ENCODE peak calls at places on chromosomes 3 and 15, in seven cellular contexts. T, D, W, P, Q, C and L are unnamed samples.

GRCh38 chr3:175980731-175981130 is 1121.6 kb downstream of the NAALADL2 start:
- DNase-seq in W (no peak), T (no peak), C (no peak), Q (no peak), P (no peak), D (no peak), L (no peak)

GRCh38 chr15:44381223-44381622 is 46.2 kb upstream of the CTDSPL2 start:
- DNase-seq in W (no peak), D (no peak), P (no peak), Q (no peak), C (no peak), T (no peak), L (no peak)

GRCh38 chr15:87287156-87287555 is 969.4 kb downstream of the NTRK3 start:
- DNase-seq in W (no peak), D (no peak), C (peak; percentile 3), Q (no peak), T (no peak), P (no peak), L (no peak)

GRCh38 chr3:71389191-71389590 is 194.3 kb downstream of the FOXP1 start:
- DNase-seq in D (no peak), P (no peak), W (no peak), Q (no peak), C (no peak), T (no peak), L (no peak)

GRCh38 chr3:13113346-13114335 is 40.4 kb upstream of the IQSEC1 start:
- DNase-seq in D (no peak), C (no peak), W (no peak), T (no peak), P (no peak), Q (no peak), L (no peak)

GRCh38 chr15:63492541-63493077 is 11.8 kb upstream of the USP3 start:
- DNase-seq in P (no peak), W (no peak), T (no peak), C (no peak), Q (no peak), D (no peak), L (no peak)

GRCh38 chr3:186589856-186590579 is 19.5 kb downstream of the DNAJB11 start:
- DNase-seq in W (no peak), P (no peak), T (no peak), C (no peak), Q (no peak), D (no peak), L (no peak)

GRCh38 chr3:128094295-128095151 is 29.1 kb downstream of the RUVBL1 start:
- DNase-seq in P (peak; percentile 59), Q (peak; percentile 73), C (no peak), D (no peak), T (no peak), W (no peak), L (no peak)

GRCh38 chr15:31489801-31490646 is 163.4 kb downstream of the KLF13 start:
- DNase-seq in P (peak; percentile 13), Q (peak; percentile 64), C (peak; percentile 66), T (no peak), W (peak; percentile 54), D (peak; percentile 75), L (no peak)

GRCh38 chr15:57503911-57504598 is 87.6 kb upstream of the MYZAP start:
- DNase-seq in W (no peak), Q (no peak), P (no peak), D (no peak), T (no peak), C (no peak), L (no peak)

GRCh38 chr3:56928379-56929068 is 126.8 kb upstream of the ARHGEF3 start:
- DNase-seq in T (no peak), C (peak; percentile 50), P (peak; percentile 38), W (no peak), Q (peak; percentile 77), D (no peak), L (no peak)

GRCh38 chr3:49378249-49378899 is 20.2 kb upstream of the GPX1 start:
- DNase-seq in C (no peak), D (no peak), Q (no peak), T (no peak), W (no peak), P (no peak), L (no peak)

GRCh38 chr15:90610220-90610619 is 80.5 kb downstream of the CRTC3 start:
- DNase-seq in T (no peak), P (no peak), W (no peak), C (no peak), Q (no peak), D (no peak), L (no peak)

GRCh38 chr3:171192176-171192854 is 165.8 kb upstream of the SLC2A2 start:
- DNase-seq in D (no peak), P (no peak), T (no peak), Q (peak; percentile 92), W (peak; percentile 39), C (no peak), L (peak; percentile 11)

GRCh38 chr15:68700395-68701123 is 120.1 kb downstream of the ANP32A start:
- DNase-seq in P (no peak), Q (peak; percentile 74), T (no peak), D (peak; percentile 66), W (no peak), C (peak; percentile 89), L (peak; percentile 55)

GRCh38 chr15:74209560-74209958 is 7.0 kb upstream of the STRA6 start:
- DNase-seq in P (no peak), W (no peak), T (no peak), D (no peak), Q (no peak), C (no peak), L (no peak)

GRCh38 chr3:123138819-123139517 is 62.8 kb upstream of the SEC22A start:
- DNase-seq in C (no peak), T (no peak), D (no peak), P (no peak), Q (no peak), W (no peak), L (no peak)

GRCh38 chr3:142981108-142981507 is 17.6 kb upstream of the PAQR9 start:
- DNase-seq in Q (no peak), W (no peak), T (no peak), D (no peak), P (peak; percentile 11), C (no peak), L (peak; percentile 22)

GRCh38 chr3:184716652-184717607 is 5.1 kb upstream of the MAGEF1 start:
- DNase-seq in C (peak; percentile 81), Q (no peak), D (no peak), W (no peak), T (no peak), P (no peak), L (no peak)

GRCh38 chr3:124492824-124493223 is 237.4 kb upstream of the UMPS start:
- DNase-seq in D (no peak), Q (peak; percentile 55), C (peak; percentile 76), T (no peak), W (peak; percentile 17), P (no peak), L (no peak)

GRCh38 chr15:58556541-58556940 is 124.8 kb downstream of the LIPC start:
- DNase-seq in Q (no peak), T (no peak), D (no peak), P (no peak), W (no peak), C (no peak), L (no peak)

GRCh38 chr3:101509276-101509675 is 3.7 kb downstream of the SENP7 start:
- DNase-seq in D (no peak), W (no peak), C (no peak), P (no peak), Q (no peak), T (no peak), L (no peak)

GRCh38 chr15:27114440-27114839 is 143.5 kb downstream of the GABRG3 start:
- DNase-seq in W (no peak), T (no peak), D (no peak), P (no peak), Q (no peak), C (no peak), L (no peak)